ENCODE peak calls at places on chromosomes 3 and 15, in five cellular contexts. I is BJ, Y is uterus, L is NB4, G is cardiac muscle cell. S is an unnamed sample.

GRCh38 chr3:2218826-2219225 is 120.2 kb downstream of the CNTN4 start:
- DNase-seq in I (no peak), Y (no peak), L (no peak), G (no peak), S (no peak)

GRCh38 chr3:110457508-110457907 is 614.1 kb upstream of the NECTIN3 start:
- DNase-seq in I (no peak), Y (no peak), L (no peak), G (no peak), S (no peak)

GRCh38 chr3:138752886-138753285 is 81.8 kb downstream of the PIK3CB start:
- DNase-seq in I (no peak), Y (no peak), L (no peak), G (no peak), S (no peak)

GRCh38 chr3:137866933-137867332 is 102.8 kb downstream of the SOX14 start:
- DNase-seq in I (no peak), Y (no peak), L (no peak), G (no peak), S (no peak)

GRCh38 chr15:93382196-93382820 is 293.3 kb upstream of the RGMA start:
- DNase-seq in I (no peak), Y (no peak), L (no peak), G (no peak), S (no peak)

GRCh38 chr3:124846189-124846588 is 41.0 kb downstream of the ITGB5 start:
- DNase-seq in I (no peak), Y (peak), L (no peak), G (no peak), S (no peak)

GRCh38 chr3:46708401-46709146 is 7.4 kb downstream of the TMIE start:
- DNase-seq in I (no peak), Y (peak), L (no peak), G (no peak), S (no peak)

GRCh38 chr15:78264304-78265136 is at the start of gene DNAJA4:
- DNase-seq in I (no peak), Y (peak), L (no peak), G (no peak), S (peak)

GRCh38 chr15:25862469-25863066 is 559 bp downstream of the ATP10A start:
- DNase-seq in I (no peak), Y (no peak), L (no peak), G (peak), S (no peak)

GRCh38 chr3:133694288-133695268 is 32.8 kb upstream of the TOPBP1 start:
- DNase-seq in I (no peak), Y (no peak), L (no peak), G (no peak), S (no peak)

GRCh38 chr3:112709929-112710328 is 69.0 kb upstream of the CCDC80 start:
- DNase-seq in I (no peak), Y (no peak), L (no peak), G (no peak), S (no peak)

GRCh38 chr15:70093481-70094309 is 4.0 kb downstream of the TLE3 start:
- DNase-seq in I (no peak), Y (no peak), L (peak), G (no peak), S (no peak)

GRCh38 chr3:120795959-120796358 is 53.4 kb downstream of the GTF2E1 start:
- DNase-seq in I (no peak), Y (no peak), L (no peak), G (no peak), S (no peak)

GRCh38 chr3:127764301-127764700 is 58.0 kb downstream of the MGLL start:
- DNase-seq in I (no peak), Y (no peak), L (no peak), G (no peak), S (no peak)

GRCh38 chr15:67782592-67782991 is 42.7 kb upstream of the SKOR1 start:
- DNase-seq in I (no peak), Y (no peak), L (peak), G (no peak), S (no peak)

GRCh38 chr15:42737529-42738328 is 801 bp upstream of the CDAN1 start:
- DNase-seq in I (no peak), Y (no peak), L (no peak), G (no peak), S (no peak)

GRCh38 chr3:61808999-61809398 is 247.6 kb downstream of the PTPRG start:
- DNase-seq in I (no peak), Y (no peak), L (no peak), G (no peak), S (no peak)

GRCh38 chr3:170077406-170077805 is 39.6 kb downstream of the GPR160 start:
- DNase-seq in I (no peak), Y (no peak), L (no peak), G (no peak), S (no peak)

GRCh38 chr15:51776952-51777574 is 25.7 kb downstream of the TMOD2 start:
- DNase-seq in I (no peak), Y (peak), L (peak), G (peak), S (no peak)

GRCh38 chr3:51340311-51340829 is 44.7 kb upstream of the MANF start:
- DNase-seq in I (peak), Y (no peak), L (peak), G (no peak), S (peak)

GRCh38 chr3:150059729-150060128 is 89.0 kb upstream of the PFN2 start:
- DNase-seq in I (no peak), Y (no peak), L (no peak), G (no peak), S (no peak)

GRCh38 chr3:197028711-197029510 is 706 bp downstream of the MELTF start:
- DNase-seq in I (no peak), Y (no peak), L (no peak), G (no peak), S (no peak)

GRCh38 chr3:184380627-184381260 is 890 bp downstream of the CHRD start:
- DNase-seq in I (no peak), Y (no peak), L (no peak), G (peak), S (no peak)

GRCh38 chr15:73691398-73691797 is 7.2 kb downstream of the CD276 start:
- DNase-seq in I (no peak), Y (no peak), L (peak), G (peak), S (no peak)

GRCh38 chr3:127589600-127590281 is 792 bp downstream of the TPRA1 start:
- DNase-seq in I (no peak), Y (no peak), L (peak), G (peak), S (no peak)

GRCh38 chr3:49371946-49372345 is 13.8 kb upstream of the GPX1 start:
- DNase-seq in I (no peak), Y (no peak), L (no peak), G (no peak), S (no peak)
- TF ChIP-seq CTCF in I (no peak), Y (no peak), L (no peak), G (no peak), S (no peak)

GRCh38 chr3:4670352-4670751 is 177.2 kb downstream of the ITPR1 start:
- DNase-seq in I (no peak), Y (no peak), L (peak), G (peak), S (no peak)
- TF ChIP-seq CTCF in I (peak), Y (no peak), L (peak), G (peak), S (no peak)

GRCh38 chr15:65939901-65940617 is 70.8 kb downstream of the RAB11A start:
- DNase-seq in I (peak), Y (no peak), L (no peak), G (no peak), S (no peak)

GRCh38 chr15:65935391-65935790 is 66.1 kb downstream of the RAB11A start:
- DNase-seq in I (no peak), Y (no peak), L (no peak), G (no peak), S (no peak)

GRCh38 chr15:65937046-65937445 is 67.8 kb downstream of the RAB11A start:
- DNase-seq in I (no peak), Y (no peak), L (no peak), G (no peak), S (no peak)

GRCh38 chr15:65937476-65937875 is 68.2 kb downstream of the RAB11A start:
- DNase-seq in I (no peak), Y (no peak), L (no peak), G (no peak), S (peak)

GRCh38 chr15:65936317-65936716 is 67.0 kb downstream of the RAB11A start:
- DNase-seq in I (no peak), Y (no peak), L (no peak), G (no peak), S (no peak)
- TF ChIP-seq CTCF in I (no peak), Y (no peak), L (no peak), G (no peak), S (no peak)

DNA sequence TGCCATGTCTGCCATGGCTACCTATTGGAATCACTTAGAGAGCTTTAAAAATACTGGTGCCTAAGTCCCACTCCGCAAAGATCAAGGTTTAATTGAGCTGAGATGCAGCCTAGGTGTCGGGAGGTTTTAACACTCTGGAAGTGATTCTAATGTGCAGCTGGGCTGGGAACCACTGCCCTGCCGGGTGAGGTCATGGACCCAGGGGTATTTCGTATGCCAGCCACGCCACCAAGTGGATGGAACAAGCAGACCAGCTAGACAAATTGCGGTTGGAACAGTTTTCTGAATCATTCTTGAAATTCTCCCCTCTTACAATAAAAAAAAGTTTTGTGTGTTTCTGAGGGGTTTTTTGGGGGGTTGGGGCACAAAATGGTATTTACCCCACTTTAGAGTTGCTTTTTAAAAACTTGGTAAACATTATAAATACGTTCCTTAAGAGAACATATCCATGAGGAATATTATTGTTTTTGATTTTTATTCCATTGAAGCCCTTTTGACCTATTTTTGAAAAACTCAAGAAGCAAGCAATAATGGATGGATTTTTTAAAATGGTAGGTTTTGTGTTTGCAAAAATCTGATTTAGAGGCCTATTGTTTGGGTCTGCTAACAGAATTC is 66.2 kb upstream of the CSTA start:
- DNase-seq in I (no peak), Y (no peak), L (peak), G (peak), S (no peak)
- TF ChIP-seq CTCF in I (peak), Y (peak), L (peak), G (peak), S (peak)

GRCh38 chr15:32993285-32993684 is 201.2 kb downstream of the FMN1 start:
- DNase-seq in I (no peak), Y (no peak), L (peak), G (peak), S (no peak)
- TF ChIP-seq CTCF in I (peak), Y (no peak), L (peak), G (peak), S (no peak)

GRCh38 chr15:74825895-74826294 is 532 bp upstream of the CPLX3 start:
- DNase-seq in I (no peak), Y (no peak), L (no peak), G (no peak), S (no peak)

GRCh38 chr15:74826372-74826819 is at the start of gene CPLX3:
- DNase-seq in I (no peak), Y (no peak), L (peak), G (peak), S (no peak)

GRCh38 chr15:74828835-74829234 is 2.4 kb downstream of the CPLX3 start:
- DNase-seq in I (no peak), Y (no peak), L (no peak), G (no peak), S (no peak)

GRCh38 chr15:74827632-74828031 is 1.2 kb downstream of the CPLX3 start:
- DNase-seq in I (no peak), Y (no peak), L (no peak), G (no peak), S (no peak)

DNA sequence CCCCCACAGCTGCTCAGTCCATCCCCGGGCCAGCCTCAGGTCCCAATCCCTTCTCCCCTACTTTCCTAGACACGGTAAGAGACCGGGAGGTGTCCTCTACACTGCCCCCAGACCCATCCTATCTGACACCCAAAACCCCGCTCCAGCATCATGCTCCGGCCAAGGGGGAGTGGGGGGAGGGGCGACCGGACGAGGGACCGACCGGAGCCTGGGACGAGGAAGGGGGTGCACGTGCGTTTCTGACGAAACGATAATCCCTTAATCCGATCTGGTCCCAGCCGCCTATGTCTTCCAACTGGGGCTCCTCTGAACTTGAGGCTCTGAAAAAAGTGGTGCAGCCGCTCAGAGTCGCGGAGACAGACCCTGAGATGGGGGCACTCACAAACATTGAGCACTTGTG is 484 bp downstream of the CPLX3 start:
- DNase-seq in I (no peak), Y (no peak), L (no peak), G (no peak), S (no peak)
- TF ChIP-seq CTCF in I (no peak), Y (no peak), L (no peak), G (no peak), S (no peak)

DNA sequence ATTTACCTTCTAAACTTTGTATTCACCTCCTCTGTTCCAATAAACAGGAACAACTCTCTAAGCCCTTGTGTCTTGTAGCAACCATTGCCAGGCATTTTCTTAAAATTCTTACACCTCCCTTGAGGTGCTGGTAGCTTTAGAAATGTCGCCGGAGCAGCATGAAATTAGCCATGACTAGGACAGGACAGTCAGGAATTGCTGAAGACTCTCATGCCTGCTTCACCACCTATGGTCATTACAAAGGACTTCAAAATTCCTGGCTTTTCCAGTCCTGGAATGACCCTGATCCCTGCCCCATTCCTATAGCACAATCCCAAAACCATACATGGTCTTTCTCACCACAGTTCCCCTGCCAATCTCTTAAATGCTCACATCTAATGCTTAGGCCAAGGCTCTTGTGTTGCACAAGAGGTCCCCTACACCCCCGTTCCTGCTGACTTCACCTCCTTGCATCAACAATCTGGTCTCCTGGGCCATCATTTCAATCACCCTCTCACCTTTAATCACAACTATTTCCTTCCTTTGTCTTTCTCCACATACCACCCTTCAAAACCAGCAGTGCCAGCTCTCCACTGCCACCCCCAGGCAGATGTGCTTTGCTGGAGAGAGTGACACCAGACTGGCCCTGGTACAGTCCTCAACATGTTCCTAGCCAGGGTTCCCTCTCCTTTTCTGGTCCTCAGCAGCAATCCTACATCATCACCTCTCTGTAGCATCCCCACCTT is 113.2 kb upstream of the TJP1 start:
- DNase-seq in I (no peak), Y (no peak), L (no peak), G (no peak), S (no peak)
- TF ChIP-seq CTCF in I (no peak), Y (no peak), L (peak), G (no peak), S (peak)

DNA sequence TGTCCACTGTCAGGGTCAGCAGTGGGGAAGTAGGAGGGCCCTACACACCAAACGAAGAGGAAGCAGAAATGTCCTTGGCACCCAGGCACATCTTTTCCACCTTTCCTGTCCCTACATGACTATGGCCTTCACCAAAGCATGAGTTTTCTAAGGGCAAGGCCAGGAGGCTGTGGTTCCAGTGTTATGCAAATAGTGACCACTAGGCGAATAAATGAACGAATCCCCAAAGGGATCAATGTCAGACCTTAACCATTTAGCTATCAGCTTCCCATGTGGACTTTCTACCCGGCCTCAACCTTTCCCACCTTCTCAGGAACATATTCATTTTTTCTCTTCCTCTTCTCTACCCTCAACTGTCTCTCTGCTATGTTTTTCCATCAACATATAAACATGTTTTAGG is 63.1 kb downstream of the NTRK3 start:
- DNase-seq in I (no peak), Y (no peak), L (peak), G (no peak), S (no peak)
- TF ChIP-seq CTCF in I (no peak), Y (no peak), L (no peak), G (no peak), S (no peak)

DNA sequence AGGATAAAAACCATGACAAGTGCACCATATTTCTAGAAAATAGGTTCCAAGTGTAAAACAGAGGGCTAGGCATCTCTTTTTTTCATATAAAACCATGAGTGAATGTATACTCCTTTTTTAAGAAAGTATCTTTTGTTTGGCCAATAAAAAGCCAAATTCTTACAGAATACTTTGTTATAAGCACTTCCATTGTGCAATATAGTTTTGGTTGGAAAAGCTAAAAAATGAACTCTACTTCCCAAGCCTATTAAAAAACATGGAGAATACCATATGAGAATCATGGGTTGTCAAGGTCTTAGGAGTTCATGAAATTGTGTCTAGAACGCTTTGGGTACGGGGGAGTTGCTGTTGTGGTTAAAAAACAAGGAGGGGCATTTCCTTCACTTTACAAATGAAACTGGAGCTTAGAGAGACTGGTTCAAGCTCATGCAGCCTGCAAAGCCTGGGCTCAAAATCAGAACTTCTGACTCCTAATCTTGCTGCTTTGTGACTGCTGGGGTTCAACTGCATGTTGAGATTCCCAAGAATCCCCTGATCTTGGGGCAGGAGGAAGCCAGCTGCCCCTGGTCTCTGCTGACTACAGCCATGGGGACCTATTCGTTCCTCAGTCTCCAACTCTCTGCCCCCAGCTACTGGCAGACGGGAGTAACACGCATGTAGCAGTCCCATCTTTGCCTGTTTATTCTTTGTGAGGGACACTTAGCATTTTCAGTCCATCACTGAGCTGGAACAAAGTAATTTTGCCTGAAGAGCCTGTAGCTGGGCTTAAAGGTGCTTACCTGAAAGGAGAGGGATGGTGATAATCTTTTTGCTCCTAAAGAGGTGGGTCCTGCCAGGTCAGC is 229.1 kb downstream of the CHST2 start:
- DNase-seq in I (no peak), Y (no peak), L (peak), G (no peak), S (no peak)
- TF ChIP-seq CTCF in I (peak), Y (no peak), L (peak), G (peak), S (no peak)

GRCh38 chr3:12046406-12046805 is 42.2 kb downstream of the SYN2 start:
- DNase-seq in I (no peak), Y (no peak), L (peak), G (no peak), S (no peak)
- TF ChIP-seq CTCF in I (peak), Y (peak), L (peak), G (peak), S (peak)

S was measured in dorsolateral prefrontal cortex.